ENCODE peak calls at places on chromosomes 1 and 21, in five cellular contexts. One of them, this sample, is unnamed.

GRCh38 chr1:37315236-37315870 is 159.0 kb upstream of the ZC3H12A start:
- DNase-seq in MM.1S: no peak
- DNase-seq in activated CD4-positive, alpha-beta T cell treated with anti-CD3 and anti-CD28 coated beads for 24 hours: no peak
- DNase-seq in HS-5: no peak
- DNase-seq in EL: no peak
- DNase-seq in this sample: no peak

GRCh38 chr1:29379438-29380073 is 143.2 kb downstream of the PTPRU start:
- DNase-seq in MM.1S: peak
- DNase-seq in activated CD4-positive, alpha-beta T cell treated with anti-CD3 and anti-CD28 coated beads for 24 hours: no peak
- DNase-seq in HS-5: no peak
- DNase-seq in EL: peak
- DNase-seq in this sample: no peak

GRCh38 chr1:154479764-154480421 is 22.1 kb upstream of the TDRD10 start:
- DNase-seq in MM.1S: peak
- DNase-seq in activated CD4-positive, alpha-beta T cell treated with anti-CD3 and anti-CD28 coated beads for 24 hours: no peak
- DNase-seq in HS-5: peak
- DNase-seq in EL: peak
- DNase-seq in this sample: peak

GRCh38 chr1:220775238-220775853 is 11.4 kb upstream of the MTARC1 start:
- DNase-seq in MM.1S: peak
- DNase-seq in activated CD4-positive, alpha-beta T cell treated with anti-CD3 and anti-CD28 coated beads for 24 hours: peak
- DNase-seq in HS-5: no peak
- DNase-seq in EL: peak
- DNase-seq in this sample: peak

GRCh38 chr1:8458607-8459006 is 140.7 kb downstream of the SLC45A1 start:
- DNase-seq in MM.1S: no peak
- DNase-seq in activated CD4-positive, alpha-beta T cell treated with anti-CD3 and anti-CD28 coated beads for 24 hours: no peak
- DNase-seq in HS-5: no peak
- DNase-seq in EL: no peak
- DNase-seq in this sample: no peak

GRCh38 chr1:235417101-235417697 is 50.0 kb downstream of the TBCE start:
- DNase-seq in MM.1S: peak
- DNase-seq in activated CD4-positive, alpha-beta T cell treated with anti-CD3 and anti-CD28 coated beads for 24 hours: peak
- DNase-seq in HS-5: peak
- DNase-seq in EL: peak
- DNase-seq in this sample: peak

GRCh38 chr1:22507582-22507981 is 55.7 kb upstream of the EPHA8 start:
- DNase-seq in MM.1S: no peak
- DNase-seq in activated CD4-positive, alpha-beta T cell treated with anti-CD3 and anti-CD28 coated beads for 24 hours: no peak
- DNase-seq in HS-5: no peak
- DNase-seq in EL: no peak
- DNase-seq in this sample: no peak

GRCh38 chr1:168945870-168946269 is 160.6 kb upstream of the ATP1B1 start:
- DNase-seq in MM.1S: no peak
- DNase-seq in activated CD4-positive, alpha-beta T cell treated with anti-CD3 and anti-CD28 coated beads for 24 hours: no peak
- DNase-seq in HS-5: no peak
- DNase-seq in EL: no peak
- DNase-seq in this sample: no peak

GRCh38 chr1:160726498-160727391 is 12.3 kb upstream of the SLAMF7 start:
- DNase-seq in MM.1S: peak
- DNase-seq in activated CD4-positive, alpha-beta T cell treated with anti-CD3 and anti-CD28 coated beads for 24 hours: no peak
- DNase-seq in HS-5: no peak
- DNase-seq in EL: peak
- DNase-seq in this sample: peak

GRCh38 chr21:29825936-29826335 is 113.9 kb downstream of the GRIK1 start:
- DNase-seq in MM.1S: no peak
- DNase-seq in activated CD4-positive, alpha-beta T cell treated with anti-CD3 and anti-CD28 coated beads for 24 hours: no peak
- DNase-seq in HS-5: no peak
- DNase-seq in EL: no peak
- DNase-seq in this sample: no peak

GRCh38 chr1:153432874-153433681 is 16.8 kb downstream of the S100A7A start:
- DNase-seq in MM.1S: peak
- DNase-seq in activated CD4-positive, alpha-beta T cell treated with anti-CD3 and anti-CD28 coated beads for 24 hours: no peak
- DNase-seq in HS-5: no peak
- DNase-seq in EL: no peak
- DNase-seq in this sample: peak

GRCh38 chr1:205229916-205230700 is 2.4 kb downstream of the TMCC2 start:
- DNase-seq in MM.1S: peak
- DNase-seq in activated CD4-positive, alpha-beta T cell treated with anti-CD3 and anti-CD28 coated beads for 24 hours: no peak
- DNase-seq in HS-5: no peak
- DNase-seq in EL: no peak
- DNase-seq in this sample: no peak

GRCh38 chr21:42844411-42845113 is 34.8 kb downstream of the WDR4 start:
- DNase-seq in MM.1S: no peak
- DNase-seq in activated CD4-positive, alpha-beta T cell treated with anti-CD3 and anti-CD28 coated beads for 24 hours: no peak
- DNase-seq in HS-5: no peak
- DNase-seq in EL: no peak
- DNase-seq in this sample: no peak

GRCh38 chr21:37939251-37939650 is 23.0 kb upstream of the KCNJ6 start:
- DNase-seq in MM.1S: no peak
- DNase-seq in activated CD4-positive, alpha-beta T cell treated with anti-CD3 and anti-CD28 coated beads for 24 hours: no peak
- DNase-seq in HS-5: no peak
- DNase-seq in EL: no peak
- DNase-seq in this sample: no peak

GRCh38 chr1:201345081-201345355 is 32.5 kb downstream of the TNNT2 start:
- DNase-seq in MM.1S: no peak
- DNase-seq in activated CD4-positive, alpha-beta T cell treated with anti-CD3 and anti-CD28 coated beads for 24 hours: no peak
- DNase-seq in HS-5: no peak
- DNase-seq in EL: no peak
- DNase-seq in this sample: no peak

GRCh38 chr1:246961939-246962373 is 30.2 kb upstream of the AHCTF1 start:
- DNase-seq in MM.1S: no peak
- DNase-seq in activated CD4-positive, alpha-beta T cell treated with anti-CD3 and anti-CD28 coated beads for 24 hours: no peak
- DNase-seq in HS-5: no peak
- DNase-seq in EL: no peak
- DNase-seq in this sample: peak

GRCh38 chr21:42219606-42220137 is 732 bp downstream of the ABCG1 start:
- DNase-seq in MM.1S: peak
- DNase-seq in activated CD4-positive, alpha-beta T cell treated with anti-CD3 and anti-CD28 coated beads for 24 hours: no peak
- DNase-seq in HS-5: no peak
- DNase-seq in EL: no peak
- DNase-seq in this sample: no peak

GRCh38 chr1:222370911-222371717 is 176.8 kb downstream of the HHIPL2 start:
- DNase-seq in MM.1S: no peak
- DNase-seq in activated CD4-positive, alpha-beta T cell treated with anti-CD3 and anti-CD28 coated beads for 24 hours: no peak
- DNase-seq in HS-5: peak
- DNase-seq in EL: peak
- DNase-seq in this sample: peak

GRCh38 chr1:68808351-68808750 is 311.5 kb upstream of the DEPDC1 start:
- DNase-seq in MM.1S: no peak
- DNase-seq in activated CD4-positive, alpha-beta T cell treated with anti-CD3 and anti-CD28 coated beads for 24 hours: no peak
- DNase-seq in HS-5: no peak
- DNase-seq in EL: no peak
- DNase-seq in this sample: no peak

GRCh38 chr1:171433451-171433850 is 51.9 kb upstream of the PRRC2C start:
- DNase-seq in MM.1S: no peak
- DNase-seq in activated CD4-positive, alpha-beta T cell treated with anti-CD3 and anti-CD28 coated beads for 24 hours: no peak
- DNase-seq in HS-5: peak
- DNase-seq in EL: peak
- DNase-seq in this sample: no peak

GRCh38 chr1:66576645-66577044 is 42.7 kb downstream of the SGIP1 start:
- DNase-seq in MM.1S: no peak
- DNase-seq in activated CD4-positive, alpha-beta T cell treated with anti-CD3 and anti-CD28 coated beads for 24 hours: no peak
- DNase-seq in HS-5: no peak
- DNase-seq in EL: peak
- DNase-seq in this sample: no peak

GRCh38 chr21:41164981-41165650 is 2.8 kb upstream of the BACE2 start:
- DNase-seq in MM.1S: no peak
- DNase-seq in activated CD4-positive, alpha-beta T cell treated with anti-CD3 and anti-CD28 coated beads for 24 hours: no peak
- DNase-seq in HS-5: no peak
- DNase-seq in EL: peak
- DNase-seq in this sample: peak